ENCODE peak calls at places on chromosomes 3 and 15, in six cellular contexts. One of them, this sample, is unnamed.

GRCh38 chr3:143137637-143138036 is 18.1 kb downstream of the CHST2 start:
- DNase-seq in sigmoid colon: no peak
- DNase-seq in K562: no peak
- DNase-seq in HCT116: no peak
- DNase-seq in prostate gland: no peak
- DNase-seq in transverse colon: no peak
- DNase-seq in this sample: no peak

GRCh38 chr15:80343610-80344009 is 60.6 kb upstream of the ARNT2 start:
- DNase-seq in K562: no peak
- DNase-seq in transverse colon: peak
- DNase-seq in prostate gland: no peak
- DNase-seq in HCT116: no peak
- DNase-seq in sigmoid colon: no peak
- DNase-seq in this sample: no peak

GRCh38 chr3:50630916-50631315 is 14.0 kb downstream of the MAPKAPK3 start:
- DNase-seq in K562: no peak
- DNase-seq in HCT116: no peak
- DNase-seq in prostate gland: no peak
- DNase-seq in transverse colon: no peak
- DNase-seq in sigmoid colon: no peak
- DNase-seq in this sample: no peak

GRCh38 chr3:114308830-114309229 is 15.0 kb downstream of the TIGIT start:
- DNase-seq in K562: no peak
- DNase-seq in sigmoid colon: no peak
- DNase-seq in prostate gland: no peak
- DNase-seq in HCT116: no peak
- DNase-seq in transverse colon: peak
- DNase-seq in this sample: no peak

GRCh38 chr3:36097180-36097579 is 283.1 kb upstream of the STAC start:
- DNase-seq in HCT116: no peak
- DNase-seq in transverse colon: no peak
- DNase-seq in K562: no peak
- DNase-seq in prostate gland: no peak
- DNase-seq in sigmoid colon: no peak
- DNase-seq in this sample: no peak

GRCh38 chr3:65979152-65979551 is 59.6 kb downstream of the MAGI1 start:
- DNase-seq in HCT116: no peak
- DNase-seq in K562: no peak
- DNase-seq in sigmoid colon: no peak
- DNase-seq in prostate gland: no peak
- DNase-seq in transverse colon: no peak
- DNase-seq in this sample: no peak

GRCh38 chr15:83372434-83372873 is 74.7 kb upstream of the SH3GL3 start:
- DNase-seq in sigmoid colon: no peak
- DNase-seq in transverse colon: no peak
- DNase-seq in K562: no peak
- DNase-seq in prostate gland: no peak
- DNase-seq in HCT116: no peak
- DNase-seq in this sample: no peak

GRCh38 chr15:79769081-79769481 is 127.7 kb downstream of the MTHFS start:
- DNase-seq in sigmoid colon: no peak
- DNase-seq in K562: no peak
- DNase-seq in prostate gland: no peak
- DNase-seq in HCT116: peak
- DNase-seq in transverse colon: no peak
- DNase-seq in this sample: no peak

GRCh38 chr3:54578417-54578816 is 349.4 kb downstream of the LRTM1 start:
- DNase-seq in transverse colon: no peak
- DNase-seq in HCT116: no peak
- DNase-seq in sigmoid colon: no peak
- DNase-seq in prostate gland: no peak
- DNase-seq in K562: no peak
- DNase-seq in this sample: no peak

GRCh38 chr3:28867836-28868235 is 413.0 kb upstream of the RBMS3 start:
- DNase-seq in HCT116: no peak
- DNase-seq in transverse colon: no peak
- DNase-seq in prostate gland: no peak
- DNase-seq in sigmoid colon: no peak
- DNase-seq in K562: no peak
- DNase-seq in this sample: no peak

GRCh38 chr15:70561885-70562284 is 201.5 kb downstream of the UACA start:
- DNase-seq in K562: no peak
- DNase-seq in transverse colon: no peak
- DNase-seq in HCT116: no peak
- DNase-seq in prostate gland: no peak
- DNase-seq in sigmoid colon: peak
- DNase-seq in this sample: no peak

GRCh38 chr3:192851821-192852352 is 65.8 kb downstream of the MB21D2 start:
- DNase-seq in HCT116: peak
- DNase-seq in sigmoid colon: peak
- DNase-seq in K562: no peak
- DNase-seq in transverse colon: peak
- DNase-seq in prostate gland: peak
- DNase-seq in this sample: peak

GRCh38 chr3:28130836-28131235 is 110.6 kb upstream of the CMC1 start:
- DNase-seq in prostate gland: no peak
- DNase-seq in transverse colon: no peak
- DNase-seq in sigmoid colon: no peak
- DNase-seq in K562: no peak
- DNase-seq in HCT116: no peak
- DNase-seq in this sample: no peak

GRCh38 chr3:44890852-44891251 is 16.4 kb downstream of the TGM4 start:
- DNase-seq in prostate gland: no peak
- DNase-seq in sigmoid colon: no peak
- DNase-seq in transverse colon: no peak
- DNase-seq in HCT116: no peak
- DNase-seq in K562: no peak
- DNase-seq in this sample: no peak

GRCh38 chr3:1766384-1766783 is 332.3 kb upstream of the CNTN4 start:
- DNase-seq in HCT116: no peak
- DNase-seq in transverse colon: no peak
- DNase-seq in K562: no peak
- DNase-seq in prostate gland: no peak
- DNase-seq in sigmoid colon: no peak
- DNase-seq in this sample: no peak

GRCh38 chr3:65339160-65339559 is 651.4 kb upstream of the ADAMTS9 start:
- DNase-seq in sigmoid colon: no peak
- DNase-seq in transverse colon: no peak
- DNase-seq in HCT116: no peak
- DNase-seq in K562: no peak
- DNase-seq in prostate gland: no peak
- DNase-seq in this sample: no peak

GRCh38 chr3:78888650-78889049 is 879.1 kb downstream of the ROBO1 start:
- DNase-seq in prostate gland: no peak
- DNase-seq in HCT116: no peak
- DNase-seq in transverse colon: no peak
- DNase-seq in K562: no peak
- DNase-seq in sigmoid colon: no peak
- DNase-seq in this sample: no peak

GRCh38 chr3:159604151-159604581 is 384.5 kb upstream of the IL12A start:
- DNase-seq in HCT116: no peak
- DNase-seq in prostate gland: no peak
- DNase-seq in transverse colon: no peak
- DNase-seq in sigmoid colon: no peak
- DNase-seq in K562: no peak
- DNase-seq in this sample: no peak

GRCh38 chr3:138256022-138256421 is 68.9 kb downstream of the ARMC8 start:
- DNase-seq in transverse colon: no peak
- DNase-seq in K562: no peak
- DNase-seq in HCT116: no peak
- DNase-seq in prostate gland: no peak
- DNase-seq in sigmoid colon: no peak
- DNase-seq in this sample: no peak

GRCh38 chr3:129310111-129310601 is 31.5 kb downstream of the HMCES start:
- DNase-seq in HCT116: no peak
- DNase-seq in transverse colon: peak
- DNase-seq in sigmoid colon: no peak
- DNase-seq in prostate gland: peak
- DNase-seq in K562: no peak
- DNase-seq in this sample: peak

GRCh38 chr3:150107429-150108175 is 136.9 kb upstream of the PFN2 start:
- DNase-seq in transverse colon: no peak
- DNase-seq in HCT116: no peak
- DNase-seq in sigmoid colon: no peak
- DNase-seq in K562: no peak
- DNase-seq in prostate gland: no peak
- DNase-seq in this sample: no peak

GRCh38 chr3:126343675-126344074 is 13.5 kb downstream of the KLF15 start:
- DNase-seq in sigmoid colon: peak
- DNase-seq in transverse colon: peak
- DNase-seq in prostate gland: no peak
- DNase-seq in K562: no peak
- DNase-seq in HCT116: no peak
- DNase-seq in this sample: no peak

GRCh38 chr15:65033659-65034269 is 4.3 kb upstream of the MTFMT start:
- DNase-seq in sigmoid colon: no peak
- DNase-seq in transverse colon: peak
- DNase-seq in HCT116: peak
- DNase-seq in prostate gland: no peak
- DNase-seq in K562: peak
- DNase-seq in this sample: no peak

GRCh38 chr3:84600703-84601225 is 358.0 kb upstream of the CADM2 start:
- DNase-seq in K562: no peak
- DNase-seq in HCT116: no peak
- DNase-seq in sigmoid colon: no peak
- DNase-seq in prostate gland: no peak
- DNase-seq in transverse colon: no peak
- DNase-seq in this sample: no peak

GRCh38 chr3:147937341-147937740 is 528.2 kb downstream of the ZIC1 start:
- DNase-seq in sigmoid colon: no peak
- DNase-seq in transverse colon: no peak
- DNase-seq in prostate gland: no peak
- DNase-seq in K562: no peak
- DNase-seq in HCT116: no peak
- DNase-seq in this sample: no peak

GRCh38 chr3:143000525-143000924 is 845 bp upstream of the U2SURP start:
- DNase-seq in K562: peak
- DNase-seq in transverse colon: peak
- DNase-seq in sigmoid colon: no peak
- DNase-seq in HCT116: no peak
- DNase-seq in prostate gland: no peak
- DNase-seq in this sample: no peak

GRCh38 chr3:47485812-47486211 is 10.1 kb upstream of the SCAP start:
- DNase-seq in HCT116: no peak
- DNase-seq in K562: no peak
- DNase-seq in prostate gland: no peak
- DNase-seq in transverse colon: no peak
- DNase-seq in sigmoid colon: peak
- DNase-seq in this sample: no peak

GRCh38 chr15:68380456-68380855 is 51.5 kb downstream of the ITGA11 start:
- DNase-seq in prostate gland: no peak
- DNase-seq in K562: no peak
- DNase-seq in sigmoid colon: peak
- DNase-seq in HCT116: no peak
- DNase-seq in transverse colon: no peak
- DNase-seq in this sample: no peak

GRCh38 chr3:122184591-122184929 is 1.1 kb downstream of the CASR start:
- DNase-seq in HCT116: no peak
- DNase-seq in K562: no peak
- DNase-seq in sigmoid colon: no peak
- DNase-seq in transverse colon: no peak
- DNase-seq in prostate gland: no peak
- DNase-seq in this sample: no peak

GRCh38 chr3:13500133-13500885 is 20.2 kb downstream of the HDAC11 start:
- DNase-seq in transverse colon: no peak
- DNase-seq in sigmoid colon: no peak
- DNase-seq in prostate gland: no peak
- DNase-seq in HCT116: no peak
- DNase-seq in K562: peak
- DNase-seq in this sample: no peak

GRCh38 chr3:28050895-28051294 is 190.5 kb upstream of the CMC1 start:
- DNase-seq in K562: no peak
- DNase-seq in prostate gland: no peak
- DNase-seq in HCT116: peak
- DNase-seq in transverse colon: peak
- DNase-seq in sigmoid colon: no peak
- DNase-seq in this sample: no peak

DNA sequence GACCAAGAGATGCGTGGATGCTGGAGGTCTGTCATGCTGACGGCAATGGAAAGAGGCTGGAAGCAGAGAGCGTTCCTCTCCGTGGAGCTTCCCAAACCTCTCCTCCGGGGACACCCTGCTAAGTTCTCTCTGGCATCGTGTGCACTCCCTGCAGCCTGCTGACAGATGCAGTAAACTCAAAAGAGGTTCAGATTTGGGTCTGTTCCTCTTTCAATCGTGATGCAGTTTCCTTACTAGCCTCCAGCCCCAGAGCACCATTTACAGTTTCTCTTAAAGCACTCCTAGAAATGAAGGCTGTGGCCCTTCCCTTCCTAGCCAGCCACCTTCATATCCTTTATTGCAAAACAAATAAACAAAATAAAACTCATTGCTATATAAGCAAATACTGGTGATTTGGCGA is 47.3 kb upstream of the LRRC58 start:
- DNase-seq in prostate gland: no peak
- DNase-seq in transverse colon: no peak
- DNase-seq in HCT116: no peak
- DNase-seq in sigmoid colon: no peak
- DNase-seq in K562: no peak
- DNase-seq in this sample: no peak
- H3K27ac ChIP-seq in prostate gland: no peak
- H3K27ac ChIP-seq in transverse colon: no peak
- H3K27ac ChIP-seq in HCT116: no peak
- H3K27ac ChIP-seq in sigmoid colon: no peak
- H3K27ac ChIP-seq in K562: no peak
- H3K27ac ChIP-seq in this sample: no peak

GRCh38 chr15:25251700-25252390 is 187.0 kb downstream of the UBE3A start:
- DNase-seq in transverse colon: peak
- DNase-seq in HCT116: no peak
- DNase-seq in prostate gland: no peak
- DNase-seq in sigmoid colon: peak
- DNase-seq in K562: no peak
- DNase-seq in this sample: peak
- TF ChIP-seq POLR2AphosphoS5 in transverse colon: no peak
- TF ChIP-seq POLR2AphosphoS5 in HCT116: no peak
- TF ChIP-seq POLR2AphosphoS5 in prostate gland: no peak
- TF ChIP-seq POLR2AphosphoS5 in sigmoid colon: no peak
- TF ChIP-seq POLR2AphosphoS5 in K562: no peak
- TF ChIP-seq POLR2AphosphoS5 in this sample: no peak

DNA sequence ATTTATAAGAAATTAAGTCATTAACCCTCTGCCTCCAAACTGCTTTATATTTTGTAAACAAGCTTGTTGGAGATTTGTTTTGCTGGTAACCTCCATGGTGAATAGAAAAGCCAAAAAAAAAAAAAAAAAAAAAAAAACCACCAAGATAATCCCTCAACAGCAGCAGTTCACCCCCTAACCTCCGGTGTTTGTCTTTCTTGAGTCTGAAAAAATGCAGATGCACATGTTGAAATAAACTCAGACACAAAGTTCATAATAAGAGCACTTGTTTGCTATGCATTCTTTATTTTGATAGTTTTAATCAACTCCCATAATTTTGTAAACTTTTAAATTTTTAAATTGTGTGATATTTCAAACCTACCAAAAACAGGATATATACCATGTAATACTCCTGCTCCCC is 1.8 kb upstream of the PLCH1 start:
- DNase-seq in transverse colon: no peak
- DNase-seq in sigmoid colon: no peak
- DNase-seq in K562: no peak
- DNase-seq in prostate gland: no peak
- DNase-seq in HCT116: no peak
- DNase-seq in this sample: no peak
- H3K27ac ChIP-seq in transverse colon: no peak
- H3K27ac ChIP-seq in sigmoid colon: no peak
- H3K27ac ChIP-seq in K562: no peak
- H3K27ac ChIP-seq in prostate gland: no peak
- H3K27ac ChIP-seq in HCT116: no peak
- H3K27ac ChIP-seq in this sample: no peak

GRCh38 chr3:185912929-185913901 is 24.6 kb downstream of the TRA2B start:
- DNase-seq in transverse colon: no peak
- DNase-seq in sigmoid colon: no peak
- DNase-seq in prostate gland: no peak
- DNase-seq in K562: no peak
- DNase-seq in HCT116: no peak
- DNase-seq in this sample: no peak
- TF ChIP-seq POLR2AphosphoS5 in transverse colon: no peak
- TF ChIP-seq POLR2AphosphoS5 in sigmoid colon: peak
- TF ChIP-seq POLR2AphosphoS5 in prostate gland: no peak
- TF ChIP-seq POLR2AphosphoS5 in K562: peak
- TF ChIP-seq POLR2AphosphoS5 in HCT116: no peak
- TF ChIP-seq POLR2AphosphoS5 in this sample: no peak

This sample was measured in breast epithelium.